ENCODE peak calls at places on chromosomes 4 and X, in six cellular contexts. I is astrocyte of the spinal cord; P is stimulated activated CD8-positive, alpha-beta memory T cell treated with anti-CD3 and anti-CD28 coated beads, Interleukin-4, amount 100 ng/mL, for 1 hour; S is fibroblast of mammary gland; Z is activated naive CD8-positive, alpha-beta T cell treated with anti-CD3 and anti-CD28 coated beads for 36 hours; L is stimulated activated CD4-positive, alpha-beta T cell treated with anti-CD3 and anti-CD28 coated beads, Interleukin-4, amount 100 ng/mL, for 4 hours. F is an unnamed sample.

GRCh38 chr4:65416875-65417274 is 253.4 kb downstream of the EPHA5 start:
- DNase-seq in S (no peak), Z (no peak), P (no peak), L (no peak), I (peak; percentile 42), F (no peak)

GRCh38 chr4:175514174-175514573 is 297.9 kb downstream of the GPM6A start:
- DNase-seq in Z (no peak), I (no peak), P (no peak), S (no peak), L (no peak), F (no peak)

GRCh38 chrX:43405191-43405590 is 250.9 kb upstream of the MAOA start:
- DNase-seq in Z (no peak), I (no peak), L (no peak), P (no peak), S (no peak), F (no peak)

GRCh38 chr4:23871420-23871819 is 18.4 kb downstream of the PPARGC1A start:
- DNase-seq in L (no peak), I (no peak), Z (no peak), P (no peak), S (no peak), F (no peak)

GRCh38 chr4:46793036-46793435 is 116.0 kb downstream of the COX7B2 start:
- DNase-seq in Z (no peak), L (no peak), P (no peak), I (no peak), S (no peak), F (no peak)

GRCh38 chr4:10671750-10672149 is 12.8 kb downstream of the CLNK start:
- DNase-seq in I (no peak), S (no peak), P (no peak), Z (no peak), L (no peak), F (no peak)

GRCh38 chrX:130704053-130705038 is 198.7 kb downstream of the ENOX2 start:
- DNase-seq in Z (no peak), P (no peak), L (no peak), S (peak; percentile 44), I (peak; percentile 18), F (no peak)

GRCh38 chr4:155307731-155308277 is 69.0 kb downstream of the MAP9 start:
- DNase-seq in S (no peak), L (no peak), P (no peak), Z (no peak), I (no peak), F (no peak)

GRCh38 chr4:7030856-7031255 is 12.3 kb upstream of the TADA2B start:
- DNase-seq in I (no peak), P (no peak), S (no peak), Z (no peak), L (no peak), F (peak; percentile 21)

GRCh38 chr4:147340111-147340510 is 140.8 kb upstream of the EDNRA start:
- DNase-seq in L (no peak), P (no peak), S (peak; percentile 87), Z (no peak), I (peak; percentile 89), F (no peak)

GRCh38 chr4:55819634-55820033 is at the start of gene EXOC1L:
- DNase-seq in Z (peak; percentile 3), I (peak; percentile 34), S (peak; percentile 10), L (no peak), P (no peak), F (no peak)

GRCh38 chrX:132090370-132091152 is 37.3 kb downstream of the FRMD7 start:
- DNase-seq in S (no peak), I (no peak), P (no peak), L (no peak), Z (no peak), F (no peak)

GRCh38 chr4:40438384-40439026 is 103.4 kb downstream of the CHRNA9 start:
- DNase-seq in Z (no peak), L (no peak), I (no peak), S (no peak), P (no peak), F (no peak)

GRCh38 chr4:75477201-75477600 is 37.0 kb downstream of the RCHY1 start:
- DNase-seq in I (no peak), P (no peak), S (peak; percentile 14), Z (no peak), L (no peak), F (no peak)

F was measured in spleen.